ENCODE peak calls at places on chromosome 12, in four cellular contexts. L, F, E and H are unnamed samples.
A peak's percentile ranks its signal among the peaks of the same experiment; 100 is the strongest.

GRCh38 chr12:131231194-131231980 is 277.7 kb downstream of the ADGRD1 start:
- DNase-seq in L (no peak), F (no peak), E (no peak), H (no peak)

GRCh38 chr12:109529618-109530300 is 43.5 kb downstream of the MMAB start:
- DNase-seq in L (no peak), F (no peak), E (no peak), H (no peak)

GRCh38 chr12:3047961-3048360 is 29.2 kb upstream of the TSPAN9 start:
- DNase-seq in L (no peak), F (no peak), E (no peak), H (no peak)

GRCh38 chr12:100901266-100901665 is 106.7 kb downstream of the ANO4 start:
- DNase-seq in L (no peak), F (no peak), E (no peak), H (no peak)

GRCh38 chr12:102687523-102687922 is 207.2 kb upstream of the IGF1 start:
- DNase-seq in L (no peak), F (no peak), E (no peak), H (no peak)

GRCh38 chr12:31362759-31363415 is 36.9 kb upstream of the SINHCAF start:
- DNase-seq in L (no peak), F (peak; percentile 92), E (peak; percentile 2), H (peak; percentile 56)

GRCh38 chr12:22228022-22228875 is 106.3 kb downstream of the ST8SIA1 start:
- DNase-seq in L (no peak), F (no peak), E (no peak), H (no peak)

GRCh38 chr12:108004368-108004767 is 124.7 kb upstream of the WSCD2 start:
- DNase-seq in L (no peak), F (no peak), E (no peak), H (peak; percentile 29)

GRCh38 chr12:107091989-107092641 is 1.2 kb downstream of the CRY1 start:
- DNase-seq in L (peak; percentile 25), F (peak; percentile 77), E (peak; percentile 32), H (peak; percentile 65)

GRCh38 chr12:44618960-44619359 is 257.2 kb downstream of the NELL2 start:
- DNase-seq in L (peak; percentile 51), F (no peak), E (no peak), H (peak; percentile 90)

GRCh38 chr12:52740591-52740990 is 36.6 kb downstream of the KRT76 start:
- DNase-seq in L (peak; percentile 54), F (no peak), E (no peak), H (no peak)

GRCh38 chr12:116759783-116760581 is 21.9 kb downstream of the RNFT2 start:
- DNase-seq in L (no peak), F (no peak), E (peak; percentile 35), H (no peak)

GRCh38 chr12:52053570-52054209 is 2.4 kb downstream of the NR4A1 start:
- DNase-seq in L (no peak), F (no peak), E (no peak), H (no peak)

GRCh38 chr12:990308-990648 is 745 bp upstream of the ERC1 start:
- DNase-seq in L (no peak), F (peak; percentile 46), E (peak; percentile 69), H (no peak)

GRCh38 chr12:639988-640387 is 23.3 kb downstream of the NINJ2 start:
- DNase-seq in L (no peak), F (no peak), E (no peak), H (no peak)

GRCh38 chr12:67517181-67517887 is 131.2 kb upstream of the DYRK2 start:
- DNase-seq in L (no peak), F (no peak), E (no peak), H (no peak)

GRCh38 chr12:18275974-18276373 is 14.7 kb downstream of the PIK3C2G start:
- DNase-seq in L (no peak), F (no peak), E (no peak), H (no peak)